ENCODE peak calls at places on chromosomes 16 and 17, in six cellular contexts. J is astrocyte of the hippocampus; Z is stimulated activated CD8-positive, alpha-beta memory T cell treated with anti-CD3 and anti-CD28 coated beads, Interleukin-7, amount 100 ng/mL, for 1 hour; W is activated CD8-positive, alpha-beta memory T cell treated with anti-CD3 and anti-CD28 coated beads for 48 hours; L is SHP77; X is tibial nerve. S is an unnamed sample.

GRCh38 chr17:43660262-43660661 is 1.5 kb downstream of the MEOX1 start:
- DNase-seq in L (no peak), W (no peak), J (no peak), X (no peak), Z (no peak), S (no peak)

GRCh38 chr16:69482410-69482951 is 58.1 kb downstream of the CYB5B start:
- DNase-seq in Z (no peak), X (peak), J (peak), W (no peak), L (peak), S (peak)

GRCh38 chr16:3665508-3665907 is 11.0 kb downstream of the DNASE1 start:
- DNase-seq in Z (no peak), J (no peak), L (no peak), X (no peak), W (no peak), S (no peak)

GRCh38 chr17:71726320-71726719 is 394.5 kb upstream of the SOX9 start:
- DNase-seq in W (no peak), J (peak), X (no peak), L (no peak), Z (no peak), S (no peak)

GRCh38 chr17:32783602-32784001 is 93.3 kb downstream of the MYO1D start:
- DNase-seq in J (peak), L (peak), Z (no peak), X (no peak), W (no peak), S (no peak)

GRCh38 chr17:2440930-2441329 is 40.1 kb upstream of the MNT start:
- DNase-seq in W (no peak), J (no peak), L (no peak), X (no peak), Z (no peak), S (no peak)

GRCh38 chr17:66698270-66698669 is 136.6 kb upstream of the CACNG5 start:
- DNase-seq in Z (no peak), X (no peak), J (no peak), W (no peak), L (no peak), S (no peak)

GRCh38 chr16:67390816-67391423 is 2.4 kb downstream of the TPPP3 start:
- DNase-seq in W (no peak), Z (no peak), J (no peak), X (no peak), L (no peak), S (no peak)

GRCh38 chr16:81608515-81609209 is 164.1 kb downstream of the CMIP start:
- DNase-seq in X (peak), Z (no peak), J (peak), L (no peak), W (no peak), S (no peak)

GRCh38 chr17:3724373-3725077 is 822 bp downstream of the HASPIN start:
- DNase-seq in L (no peak), W (no peak), Z (no peak), J (no peak), X (no peak), S (no peak)

GRCh38 chr17:50507871-50508572 is at the start of gene MYCBPAP:
- DNase-seq in J (peak), W (peak), X (peak), Z (peak), L (peak), S (peak)

GRCh38 chr17:63945851-63946439 is 13.8 kb upstream of the CD79B start:
- DNase-seq in Z (no peak), W (no peak), L (no peak), X (no peak), J (no peak), S (no peak)

S was measured in breast epithelium.